ENCODE peak calls at places on chromosomes 4 and X, in eight cellular contexts. L is posterior cingulate gyrus; I is midbrain; B is CD4-positive, CD25-positive, alpha-beta regulatory T cell; Q is stimulated activated CD8-positive, alpha-beta memory T cell treated with anti-CD3 and anti-CD28 coated beads, Interleukin-12 subunit alpha, Interleukin-12 subunit beta, amount 100 ng/mL, for 1 hour; Z is stimulated activated CD4-positive, alpha-beta T cell treated with anti-CD3 and anti-CD28 coated beads, Interleukin-2, amount 100 ng/mL, for 24 hours; T is NCI-H226; X is iPS-NIHi11. C is an unnamed sample.

GRCh38 chr4:184039963-184040383 is 134.9 kb downstream of the STOX2 start:
- DNase-seq in Z (no peak), T (no peak), I (no peak), L (no peak), X (peak), Q (no peak), B (peak), C (no peak)

GRCh38 chr4:10620935-10621488 is 63.6 kb downstream of the CLNK start:
- DNase-seq in Z (no peak), I (no peak), T (no peak), Q (no peak), L (no peak), B (no peak), X (no peak), C (no peak)

GRCh38 chr4:53100801-53101581 is 238.9 kb downstream of the RASL11B start:
- DNase-seq in T (peak), I (no peak), L (no peak), X (no peak), B (no peak), Q (no peak), Z (no peak), C (no peak)

GRCh38 chrX:23822397-23822796 is 39.4 kb downstream of the SAT1 start:
- DNase-seq in B (no peak), I (peak), T (no peak), Z (no peak), Q (no peak), L (no peak), X (no peak), C (no peak)

GRCh38 chrX:101206471-101206870 is 13.1 kb upstream of the DRP2 start:
- DNase-seq in I (no peak), L (no peak), B (peak), X (peak), Z (no peak), Q (no peak), T (no peak), C (no peak)

GRCh38 chrX:150062292-150063137 is 124.2 kb upstream of the EOLA2 start:
- DNase-seq in L (no peak), B (no peak), Z (no peak), T (no peak), I (no peak), Q (no peak), X (no peak), C (no peak)

GRCh38 chr4:81355136-81355535 is 116.6 kb downstream of the RASGEF1B start:
- DNase-seq in T (no peak), Q (no peak), Z (no peak), X (no peak), B (no peak), I (no peak), L (no peak), C (no peak)

GRCh38 chr4:1043658-1044468 is 32.4 kb downstream of the FGFRL1 start:
- DNase-seq in B (no peak), Q (no peak), Z (peak), L (peak), I (peak), X (peak), T (peak), C (no peak)

GRCh38 chrX:109327271-109327670 is 154.6 kb downstream of the GUCY2F start:
- DNase-seq in T (no peak), X (no peak), Q (no peak), Z (no peak), I (no peak), B (no peak), L (no peak), C (no peak)

GRCh38 chr4:113604955-113605354 is 156.6 kb downstream of the CAMK2D start:
- DNase-seq in X (no peak), L (no peak), Z (no peak), T (no peak), Q (no peak), I (no peak), B (no peak), C (no peak)

GRCh38 chr4:123588631-123589223 is 192.1 kb downstream of the SPRY1 start:
- DNase-seq in Q (no peak), Z (no peak), L (no peak), X (no peak), T (no peak), I (no peak), B (no peak), C (no peak)

GRCh38 chr4:47882228-47882627 is 32.2 kb downstream of the NFXL1 start:
- DNase-seq in L (no peak), Q (no peak), T (no peak), Z (no peak), B (no peak), I (no peak), X (no peak), C (no peak)

GRCh38 chrX:21963736-21964135 is 23.2 kb downstream of the SMS start:
- DNase-seq in Q (no peak), L (no peak), X (no peak), I (no peak), B (no peak), Z (no peak), T (no peak), C (no peak)

GRCh38 chr4:52926575-52926974 is 64.5 kb downstream of the RASL11B start:
- DNase-seq in L (no peak), Q (no peak), X (peak), B (no peak), T (no peak), Z (no peak), I (no peak), C (no peak)

GRCh38 chr4:102823897-102824296 is 3.5 kb downstream of the UBE2D3 start:
- DNase-seq in X (no peak), Z (no peak), Q (no peak), B (no peak), L (no peak), T (no peak), I (no peak), C (no peak)

GRCh38 chr4:7618361-7618760 is 183.6 kb upstream of the PSAPL1 start:
- DNase-seq in T (no peak), Z (no peak), Q (no peak), B (no peak), L (no peak), I (no peak), X (no peak), C (no peak)

GRCh38 chr4:170259631-170260153 is 169.9 kb upstream of the AADAT start:
- DNase-seq in T (peak), Q (no peak), L (peak), X (peak), B (peak), I (peak), Z (peak), C (peak)

GRCh38 chr4:124132161-124132560 is 580.4 kb downstream of the ANKRD50 start:
- DNase-seq in Q (no peak), I (no peak), Z (no peak), X (no peak), B (no peak), T (no peak), L (no peak), C (no peak)

GRCh38 chrX:131614241-131614640 is 70.4 kb downstream of the OR13H1 start:
- DNase-seq in L (no peak), X (no peak), B (no peak), Z (no peak), Q (no peak), T (no peak), I (no peak), C (no peak)

GRCh38 chr4:153638011-153638410 is 46.1 kb upstream of the TLR2 start:
- DNase-seq in X (no peak), B (no peak), I (no peak), Q (no peak), T (no peak), L (no peak), Z (no peak), C (no peak)

GRCh38 chr4:101184668-101185067 is 162.7 kb downstream of the PPP3CA start:
- DNase-seq in X (no peak), Q (no peak), Z (no peak), T (no peak), B (no peak), I (no peak), L (no peak), C (no peak)

GRCh38 chrX:44400588-44400987 is 57.1 kb upstream of the EFHC2 start:
- DNase-seq in I (no peak), B (no peak), L (no peak), X (no peak), Q (no peak), Z (peak), T (peak), C (no peak)

GRCh38 chrX:134907302-134907701 is 83.5 kb upstream of the SMIM10 start:
- DNase-seq in B (no peak), Z (no peak), Q (no peak), T (no peak), I (no peak), X (no peak), L (no peak), C (no peak)

GRCh38 chrX:124086411-124086810 is 124.9 kb downstream of the STAG2 start:
- DNase-seq in Z (peak), X (no peak), I (no peak), B (peak), Q (no peak), L (no peak), T (no peak), C (peak)

GRCh38 chr4:2074588-2074987 is 15.5 kb downstream of the NAT8L start:
- DNase-seq in B (no peak), L (no peak), X (no peak), Z (no peak), Q (no peak), I (no peak), T (no peak), C (no peak)

GRCh38 chr4:37648084-37648817 is 37.9 kb downstream of the RELL1 start:
- DNase-seq in Z (no peak), Q (no peak), B (no peak), T (peak), L (no peak), X (peak), I (no peak), C (no peak)

GRCh38 chr4:186096681-186097080 is 7.8 kb upstream of the FAM149A start:
- DNase-seq in Z (no peak), T (no peak), I (no peak), Q (no peak), X (no peak), L (no peak), B (no peak), C (no peak)

GRCh38 chr4:55865228-55865806 is 11.9 kb downstream of the EXOC1 start:
- DNase-seq in B (no peak), T (no peak), Z (no peak), X (no peak), L (no peak), I (no peak), Q (no peak), C (no peak)